ENCODE peak calls at places on chromosomes 2 and 18, in six cellular contexts. S is putamen; O is NCI-H446 treated with DMSO at 0.1 percent for 48 hours; M is hypothalamus; C is CD4-positive, alpha-beta T cell; W is AG09319. A is an unnamed sample.

GRCh38 chr18:24023185-24023814 is 8.7 kb downstream of the TTC39C start:
- DNase-seq in S (no peak), O (no peak), M (no peak), C (no peak), W (no peak), A (no peak)

GRCh38 chr2:188576657-188577056 is 285.0 kb downstream of the GULP1 start:
- DNase-seq in S (no peak), O (no peak), M (no peak), C (no peak), W (peak), A (no peak)

GRCh38 chr2:51103205-51103604 is 71.3 kb upstream of the NRXN1 start:
- DNase-seq in S (no peak), O (no peak), M (no peak), C (no peak), W (no peak), A (no peak)

GRCh38 chr2:19176977-19177376 is 181.4 kb downstream of the OSR1 start:
- DNase-seq in S (no peak), O (no peak), M (no peak), C (no peak), W (peak), A (no peak)

GRCh38 chr2:231800493-231801091 is 14.3 kb downstream of the COPS7B start:
- DNase-seq in S (no peak), O (no peak), M (no peak), C (peak), W (no peak), A (no peak)

GRCh38 chr18:44896817-44897216 is 216.1 kb downstream of the SETBP1 start:
- DNase-seq in S (no peak), O (peak), M (no peak), C (no peak), W (no peak), A (no peak)

GRCh38 chr2:128970332-128971116 is 651.9 kb upstream of the HS6ST1 start:
- DNase-seq in S (no peak), O (no peak), M (no peak), C (no peak), W (no peak), A (no peak)

GRCh38 chr18:3931542-3932112 is 481.7 kb downstream of the TGIF1 start:
- DNase-seq in S (no peak), O (no peak), M (no peak), C (no peak), W (no peak), A (no peak)

GRCh38 chr2:196331143-196331542 is 159.8 kb upstream of the STK17B start:
- DNase-seq in S (no peak), O (no peak), M (no peak), C (no peak), W (peak), A (no peak)

A was measured in activated T-cell treated with anti-CD3 and anti-CD28 coated beads for 1 hour.